ENCODE peak calls at places on chromosome 15, in four cellular contexts. Z, D, C and S are unnamed samples.

GRCh38 chr15:71201471-71201870 is 86.2 kb downstream of the THSD4 start:
- DNase-seq in Z (no peak), D (no peak), C (peak; percentile 6), S (peak; percentile 98)

GRCh38 chr15:74620636-74621545 is 5.3 kb downstream of the CLK3 start:
- DNase-seq in Z (peak; percentile 51), D (peak; percentile 60), C (peak; percentile 67), S (peak; percentile 38)

GRCh38 chr15:33915571-33916407 is 52.5 kb upstream of the CHRM5 start:
- DNase-seq in Z (no peak), D (no peak), C (peak; percentile 34), S (peak; percentile 44)

GRCh38 chr15:69718916-69719315 is 266.3 kb downstream of the RPLP1 start:
- DNase-seq in Z (no peak), D (peak; percentile 78), C (no peak), S (no peak)

GRCh38 chr15:79680721-79681120 is 216.1 kb downstream of the MTHFS start:
- DNase-seq in Z (no peak), D (no peak), C (peak; percentile 47), S (no peak)

GRCh38 chr15:90184786-90185704 is 16.1 kb upstream of the SEMA4B start:
- DNase-seq in Z (peak; percentile 89), D (peak; percentile 50), C (peak; percentile 45), S (peak; percentile 31)

GRCh38 chr15:91469627-91470567 is 369.8 kb downstream of the SV2B start:
- DNase-seq in Z (no peak), D (peak; percentile 56), C (no peak), S (no peak)

GRCh38 chr15:98177950-98178848 is 217.7 kb downstream of the ARRDC4 start:
- DNase-seq in Z (no peak), D (peak; percentile 65), C (peak; percentile 76), S (peak; percentile 33)

GRCh38 chr15:25684521-25685215 is 178.5 kb downstream of the ATP10A start:
- DNase-seq in Z (peak; percentile 44), D (no peak), C (peak; percentile 42), S (no peak)

GRCh38 chr15:50189630-50190029 is 7.6 kb downstream of the SLC27A2 start:
- DNase-seq in Z (no peak), D (no peak), C (no peak), S (no peak)

GRCh38 chr15:92520914-92521623 is 127.4 kb downstream of the ST8SIA2 start:
- DNase-seq in Z (no peak), D (no peak), C (no peak), S (no peak)

GRCh38 chr15:37142371-37142770 is 42.0 kb upstream of the MEIS2 start:
- DNase-seq in Z (no peak), D (no peak), C (no peak), S (no peak)

GRCh38 chr15:77066961-77067690 is 3.8 kb downstream of the TSPAN3 start:
- DNase-seq in Z (no peak), D (no peak), C (no peak), S (no peak)